ENCODE peak calls at places on chromosome X, in six cellular contexts. A is suprapubic skin, P is heart left ventricle, G is tibial nerve, J is upper lobe of left lung, Q is adrenal gland. Z is an unnamed sample.

GRCh38 chrX:19731307-19731706 is 156.1 kb downstream of the SH3KBP1 start:
- DNase-seq in G (no peak), P (no peak), A (no peak), Q (no peak), J (no peak), Z (no peak)

GRCh38 chrX:56817179-56817578 is 88.1 kb downstream of the NBDY start:
- DNase-seq in J (no peak), G (no peak), P (no peak), Q (no peak), A (no peak), Z (no peak)

GRCh38 chrX:2266445-2267349 is 234.1 kb downstream of the DHRSX start:
- DNase-seq in A (peak; percentile 5), P (no peak), G (no peak), J (no peak), Q (no peak), Z (no peak)

GRCh38 chrX:103941201-103941975 is 21.0 kb upstream of the TMSB15B start:
- DNase-seq in Q (no peak), P (no peak), A (no peak), G (no peak), J (no peak), Z (peak; percentile 7)

GRCh38 chrX:76919761-76920160 is 492.3 kb downstream of the MAGEE1 start:
- DNase-seq in A (no peak), J (no peak), P (no peak), Q (no peak), G (no peak), Z (no peak)

GRCh38 chrX:143635915-143636314 is at the start of gene SLITRK4:
- DNase-seq in J (no peak), G (no peak), A (no peak), Q (peak; percentile 34), P (no peak), Z (peak; percentile 20)

GRCh38 chrX:31199770-31200114 is 127.9 kb upstream of the FTHL17 start:
- DNase-seq in G (no peak), Q (no peak), P (no peak), J (no peak), A (no peak), Z (peak; percentile 54)

GRCh38 chrX:123675154-123675553 is 57.7 kb downstream of the THOC2 start:
- DNase-seq in G (no peak), A (no peak), Q (no peak), P (no peak), J (no peak), Z (no peak)

GRCh38 chrX:38817004-38817703 is 15.9 kb downstream of the MID1IP1 start:
- DNase-seq in J (peak; percentile 46), Q (peak; percentile 32), G (no peak), P (peak; percentile 59), A (no peak), Z (peak; percentile 42)

GRCh38 chrX:43676960-43677582 is 21.0 kb downstream of the MAOA start:
- DNase-seq in G (no peak), Q (no peak), J (no peak), A (no peak), P (no peak), Z (peak; percentile 69)

GRCh38 chrX:22053486-22053885 is 21.4 kb downstream of the PHEX start:
- DNase-seq in Q (no peak), J (no peak), P (no peak), A (no peak), G (no peak), Z (no peak)

GRCh38 chrX:8289523-8289922 is 118.5 kb upstream of the VCX2 start:
- DNase-seq in A (no peak), Q (no peak), P (no peak), J (no peak), G (no peak), Z (no peak)

GRCh38 chrX:10633722-10634121 is 13.3 kb upstream of the MID1 start:
- DNase-seq in J (peak; percentile 45), G (no peak), A (no peak), P (no peak), Q (peak; percentile 66), Z (no peak)

DNA sequence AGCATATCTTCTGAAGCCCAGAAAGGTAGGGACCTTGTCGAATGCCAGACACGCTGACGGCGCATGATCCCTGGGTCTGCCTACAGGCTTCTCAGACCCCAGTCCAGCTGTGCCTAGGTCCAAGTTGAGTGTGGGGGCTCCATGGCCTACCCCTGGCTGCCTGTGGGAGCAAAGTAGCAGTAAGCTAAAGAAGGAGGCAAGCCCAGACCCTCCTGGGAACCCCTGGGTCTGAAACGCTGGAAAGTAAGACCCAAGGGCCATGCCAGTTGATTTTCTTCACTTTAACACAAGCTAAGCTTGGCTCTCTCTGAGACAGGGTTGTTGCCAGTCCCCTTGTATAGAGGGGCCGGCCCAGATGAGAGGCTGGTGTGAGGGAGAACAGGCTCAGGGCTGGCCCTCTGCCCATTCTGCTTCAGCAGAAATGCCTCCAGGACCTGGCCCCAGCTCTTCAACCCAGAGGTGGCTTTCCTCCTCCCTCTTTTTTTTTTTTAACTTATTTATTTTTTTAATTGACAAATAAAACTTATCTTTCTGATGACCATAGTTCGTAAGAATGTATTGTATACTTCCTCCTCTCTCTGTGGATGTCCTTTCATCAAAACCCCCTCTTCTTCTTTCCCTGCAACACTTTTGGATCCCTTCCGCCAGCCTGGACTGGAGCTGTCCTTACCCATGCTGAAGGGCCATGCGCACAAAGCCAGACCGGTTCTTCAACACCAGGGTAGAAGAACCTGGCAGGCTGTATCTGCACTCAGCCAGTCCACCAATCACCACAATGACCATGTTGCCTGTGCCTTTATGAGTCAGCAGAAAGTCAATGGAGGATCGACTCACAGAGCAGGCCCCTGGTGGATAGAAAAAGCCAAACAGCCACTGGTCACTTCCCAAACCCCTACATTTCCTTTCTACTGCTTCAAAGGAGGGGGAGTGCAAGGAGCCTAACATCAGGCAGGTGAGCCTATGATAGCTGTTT is 7.1 kb downstream of the AWAT2 start:
- DNase-seq in J (peak; percentile 43), A (no peak), G (no peak), P (no peak), Q (no peak), Z (no peak)
- TF ChIP-seq CTCF in J (no peak), A (no peak), G (no peak), P (no peak), Q (no peak), Z (no peak)

GRCh38 chrX:119655125-119655524 is 37.8 kb downstream of the SEPTIN6 start:
- DNase-seq in P (peak; percentile 41), G (no peak), J (peak; percentile 34), Q (peak; percentile 56), A (no peak), Z (no peak)
- TF ChIP-seq POLR2A in P (peak; percentile 16), G (no peak), J (no peak), Q (no peak), A (no peak), Z (no peak)

DNA sequence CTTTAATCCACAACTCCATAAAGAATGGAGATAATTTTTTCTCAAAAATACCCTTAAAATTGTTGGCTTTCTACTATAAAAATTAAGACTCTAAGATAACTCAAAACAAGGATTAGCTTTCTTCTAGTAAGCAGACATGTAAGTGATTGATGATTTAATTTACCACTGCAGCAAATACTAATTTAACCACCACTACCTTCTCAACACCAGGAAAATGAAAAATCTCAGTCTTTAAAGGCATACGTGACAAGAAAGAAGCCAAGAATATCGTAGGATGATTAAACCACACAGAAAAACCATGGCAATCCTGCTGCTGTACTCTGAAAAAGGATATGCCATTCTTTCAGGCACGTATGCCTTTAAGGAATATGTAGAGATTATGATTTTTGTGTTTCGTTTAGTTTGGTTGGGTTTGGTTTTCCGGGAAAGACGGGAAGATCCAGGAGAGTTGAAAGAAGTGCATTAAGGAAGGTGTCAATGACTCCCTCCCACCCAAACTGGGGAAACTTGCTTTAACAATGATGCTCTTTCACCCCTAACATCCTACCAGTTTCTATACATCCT is 881 bp downstream of the LRCH2 start:
- DNase-seq in J (no peak), Q (no peak), G (no peak), P (no peak), A (no peak), Z (no peak)
- H3K4me3 ChIP-seq in J (peak overlapping the region; percentile 57), Q (peak overlapping the region; percentile 65), G (peak overlapping the region; percentile 57), P (peak overlapping the region; percentile 59), A (peak overlapping the region; percentile 48), Z (no peak overlapping the region)

DNA sequence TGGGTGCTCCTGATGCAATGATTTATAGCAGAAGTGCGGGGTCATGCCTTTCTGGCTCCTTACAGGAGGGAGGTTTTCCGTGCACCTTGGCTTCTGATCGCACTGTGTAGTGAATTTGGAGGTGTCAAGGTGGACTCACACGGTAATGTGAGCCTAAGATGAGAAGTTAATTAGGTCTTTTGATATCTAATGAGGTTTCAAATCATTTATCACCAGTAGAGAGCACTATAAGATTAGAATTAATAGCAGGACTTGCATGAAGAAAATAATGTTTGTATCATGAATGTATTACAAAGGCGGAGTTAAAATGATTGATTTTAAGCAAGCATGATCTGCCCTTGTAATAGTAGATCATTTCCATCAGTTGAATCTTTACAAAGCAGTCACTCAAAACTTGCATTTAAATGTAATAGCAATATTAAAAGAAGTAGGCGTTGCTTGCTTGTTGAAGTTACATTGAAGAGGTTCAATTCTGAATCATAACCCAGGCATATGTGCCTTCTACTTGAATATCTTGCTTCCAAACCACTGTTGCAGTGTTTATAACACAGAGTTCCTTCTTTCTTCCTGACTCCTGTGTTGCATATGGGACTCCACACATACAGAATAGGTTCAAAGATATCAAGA is 152.1 kb downstream of the FMR1NB start:
- DNase-seq in G (no peak), Q (no peak), J (no peak), P (no peak), A (no peak), Z (no peak)
- TF ChIP-seq CTCF in G (peak; percentile 12), Q (no peak), J (peak; percentile 9), P (no peak), A (no peak), Z (no peak)

DNA sequence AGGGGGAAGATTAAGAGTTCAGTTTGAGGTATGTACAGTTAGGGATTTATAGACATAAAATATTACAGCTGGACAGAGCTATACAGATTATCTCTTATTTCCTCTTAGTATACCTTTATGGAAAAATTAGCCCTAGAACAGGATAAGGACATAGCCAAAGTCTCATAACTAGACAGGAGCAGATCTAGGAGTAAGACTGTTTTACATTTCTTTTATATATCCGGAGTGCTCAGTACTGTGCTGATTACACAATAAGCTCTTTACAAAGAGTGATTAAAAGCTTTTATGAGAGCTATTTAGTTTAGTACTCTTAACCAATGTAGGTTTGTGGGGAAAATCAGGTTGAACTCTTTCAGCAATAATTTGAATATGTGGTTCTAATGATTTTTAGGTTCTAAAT is 105.8 kb downstream of the TBX22 start:
- DNase-seq in A (no peak), G (no peak), Q (no peak), J (no peak), P (no peak), Z (no peak)
- TF ChIP-seq POLR2A in A (no peak), G (no peak), Q (no peak), J (no peak), P (no peak), Z (no peak)

GRCh38 chrX:153614818-153615217 is 15.9 kb upstream of the CCNQ start:
- DNase-seq in G (no peak), P (no peak), J (no peak), Q (no peak), A (no peak), Z (no peak)
- H3K4me3 ChIP-seq in G (no peak overlapping the region), P (no peak overlapping the region), J (no peak overlapping the region), Q (no peak overlapping the region), A (no peak overlapping the region), Z (no peak overlapping the region)

DNA sequence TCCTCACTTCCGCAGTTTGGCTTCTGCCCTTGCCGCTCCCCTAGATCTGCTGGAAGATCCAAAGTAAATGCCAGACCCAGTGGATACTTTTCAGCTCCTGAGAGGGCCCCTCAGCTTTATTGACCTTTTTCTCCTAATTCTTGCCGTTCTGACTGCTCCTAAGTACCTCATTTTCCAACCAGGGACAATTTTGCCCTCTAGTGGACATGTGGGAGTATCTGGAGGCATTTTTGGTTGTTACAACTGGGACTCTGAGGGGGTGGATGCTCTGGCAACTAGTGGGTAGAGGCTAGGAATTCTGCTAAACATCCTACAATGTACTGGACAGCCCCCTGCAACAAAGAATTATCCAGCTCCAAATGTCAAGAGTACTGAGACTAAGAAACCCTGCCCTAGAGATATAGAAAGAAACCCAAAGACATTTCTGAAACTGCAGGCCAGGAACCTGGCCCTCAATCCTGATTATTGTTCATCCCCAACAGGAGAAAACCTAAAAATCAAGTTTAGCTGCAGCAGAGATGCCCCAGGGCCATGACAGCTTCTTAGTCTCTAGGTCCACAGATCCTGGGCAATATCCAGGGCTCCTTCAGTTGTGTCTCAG is 3.4 kb downstream of the TEX13B start:
- DNase-seq in P (no peak), A (no peak), Q (no peak), J (no peak), G (no peak), Z (peak; percentile 3)
- TF ChIP-seq CTCF in P (peak; percentile 13), A (no peak), Q (peak; percentile 26), J (no peak), G (peak; percentile 31), Z (peak; percentile 31)